ENCODE peak calls at places on chromosome 22, in six cellular contexts. E is tibial artery, P is breast epithelium, W is NCI-H82, D is fibroblast of lung, J is LHCN-M2. T is an unnamed sample.

GRCh38 chr22:24816841-24817240 is 10.8 kb downstream of the SGSM1 start:
- DNase-seq in W (no peak), D (no peak), J (no peak), P (no peak), E (no peak), T (no peak)

GRCh38 chr22:44423556-44423955 is 74.5 kb downstream of the RTL6 start:
- DNase-seq in P (peak; percentile 19), J (no peak), E (peak; percentile 61), W (no peak), D (no peak), T (no peak)

GRCh38 chr22:47071078-47071811 is 308.8 kb downstream of the TBC1D22A start:
- DNase-seq in J (no peak), W (no peak), D (no peak), P (no peak), E (peak; percentile 64), T (no peak)

GRCh38 chr22:35330258-35330861 is 30.7 kb downstream of the TOM1 start:
- DNase-seq in E (peak; percentile 88), P (no peak), J (peak; percentile 25), D (peak; percentile 91), W (no peak), T (peak; percentile 87)

GRCh38 chr22:42439821-42440674 is 7.8 kb upstream of the NFAM1 start:
- DNase-seq in W (no peak), D (peak; percentile 41), E (peak; percentile 72), J (no peak), P (no peak), T (peak; percentile 14)

GRCh38 chr22:45783021-45783420 is 111.4 kb downstream of the ATXN10 start:
- DNase-seq in P (no peak), D (no peak), W (no peak), E (no peak), J (no peak), T (no peak)

GRCh38 chr22:36097880-36098279 is 62.7 kb downstream of the APOL3 start:
- DNase-seq in E (no peak), W (no peak), D (no peak), J (no peak), P (no peak), T (peak; percentile 19)

GRCh38 chr22:43000441-43001175 is 14.3 kb downstream of the PACSIN2 start:
- DNase-seq in E (no peak), D (peak; percentile 37), P (no peak), J (no peak), W (no peak), T (peak; percentile 43)

GRCh38 chr22:17235149-17235655 is 16.0 kb upstream of the ADA2 start:
- DNase-seq in J (no peak), P (no peak), E (no peak), D (no peak), W (no peak), T (no peak)

GRCh38 chr22:42642801-42643631 is 2.6 kb upstream of the ATP5MGL start:
- DNase-seq in P (no peak), D (no peak), W (no peak), E (no peak), J (no peak), T (no peak)

GRCh38 chr22:46450931-46451660 is 86.3 kb downstream of the CELSR1 start:
- DNase-seq in D (no peak), E (no peak), W (no peak), P (no peak), J (no peak), T (no peak)

GRCh38 chr22:25673721-25674120 is 68.3 kb upstream of the MYO18B start:
- DNase-seq in D (no peak), P (no peak), E (no peak), J (no peak), W (no peak), T (no peak)

GRCh38 chr22:22764085-22764484 is 119.7 kb downstream of the GGTLC2 start:
- DNase-seq in E (no peak), D (no peak), W (no peak), J (no peak), P (no peak), T (no peak)

GRCh38 chr22:38570841-38571364 is 920 bp upstream of the DMC1 start:
- DNase-seq in J (peak; percentile 80), P (no peak), D (no peak), E (peak; percentile 86), W (peak; percentile 53), T (peak; percentile 30)

GRCh38 chr22:46754110-46754799 is 8.2 kb upstream of the TBC1D22A start:
- DNase-seq in P (peak; percentile 82), D (peak; percentile 93), J (peak; percentile 99), W (no peak), E (peak; percentile 98), T (peak; percentile 99)

T was measured in dermis blood vessel endothelial cell.